ENCODE peak calls at places on chromosomes 13 and 19, in ten cellular contexts. One of them, this sample, is unnamed.

GRCh38 chr19:42081584-42082258 is 5.8 kb downstream of the ZNF574 start:
- DNase-seq in lower leg skin: no peak
- DNase-seq in cardiac fibroblast: peak; percentile 60
- DNase-seq in CD8-positive, alpha-beta T cell: no peak
- DNase-seq in tibial nerve: no peak
- DNase-seq in mammary epithelial cell: no peak
- DNase-seq in AG09309: no peak
- DNase-seq in right lobe of liver: no peak
- DNase-seq in esophagus squamous epithelium: no peak
- DNase-seq in brain microvascular endothelial cell: peak; percentile 43
- DNase-seq in this sample: no peak

GRCh38 chr19:9836021-9836420 is 903 bp downstream of the PIN1 start:
- DNase-seq in right lobe of liver: no peak
- DNase-seq in brain microvascular endothelial cell: peak; percentile 40
- DNase-seq in AG09309: peak; percentile 10
- DNase-seq in CD8-positive, alpha-beta T cell: no peak
- DNase-seq in mammary epithelial cell: no peak
- DNase-seq in esophagus squamous epithelium: no peak
- DNase-seq in lower leg skin: no peak
- DNase-seq in tibial nerve: no peak
- DNase-seq in cardiac fibroblast: peak; percentile 51
- DNase-seq in this sample: peak; percentile 25

GRCh38 chr19:6126335-6126974 is 9.0 kb upstream of the ACSBG2 start:
- DNase-seq in esophagus squamous epithelium: no peak
- DNase-seq in tibial nerve: no peak
- DNase-seq in cardiac fibroblast: peak; percentile 77
- DNase-seq in brain microvascular endothelial cell: peak; percentile 41
- DNase-seq in right lobe of liver: no peak
- DNase-seq in lower leg skin: no peak
- DNase-seq in CD8-positive, alpha-beta T cell: no peak
- DNase-seq in AG09309: no peak
- DNase-seq in mammary epithelial cell: peak; percentile 71
- DNase-seq in this sample: no peak

GRCh38 chr19:2575734-2576481 is 100.0 kb downstream of the GADD45B start:
- DNase-seq in CD8-positive, alpha-beta T cell: no peak
- DNase-seq in mammary epithelial cell: no peak
- DNase-seq in cardiac fibroblast: peak; percentile 96
- DNase-seq in AG09309: no peak
- DNase-seq in esophagus squamous epithelium: no peak
- DNase-seq in right lobe of liver: peak; percentile 87
- DNase-seq in brain microvascular endothelial cell: peak; percentile 95
- DNase-seq in tibial nerve: peak; percentile 84
- DNase-seq in lower leg skin: peak; percentile 97
- DNase-seq in this sample: no peak

GRCh38 chr13:66849706-66850105 is 380.4 kb downstream of the PCDH9 start:
- DNase-seq in AG09309: no peak
- DNase-seq in right lobe of liver: no peak
- DNase-seq in cardiac fibroblast: no peak
- DNase-seq in lower leg skin: no peak
- DNase-seq in esophagus squamous epithelium: no peak
- DNase-seq in tibial nerve: no peak
- DNase-seq in CD8-positive, alpha-beta T cell: no peak
- DNase-seq in brain microvascular endothelial cell: no peak
- DNase-seq in mammary epithelial cell: no peak
- DNase-seq in this sample: no peak

GRCh38 chr13:83692800-83693199 is 189.5 kb downstream of the SLITRK1 start:
- DNase-seq in cardiac fibroblast: no peak
- DNase-seq in lower leg skin: no peak
- DNase-seq in right lobe of liver: no peak
- DNase-seq in esophagus squamous epithelium: no peak
- DNase-seq in CD8-positive, alpha-beta T cell: no peak
- DNase-seq in brain microvascular endothelial cell: no peak
- DNase-seq in mammary epithelial cell: no peak
- DNase-seq in tibial nerve: no peak
- DNase-seq in AG09309: no peak
- DNase-seq in this sample: no peak

GRCh38 chr19:39469036-39469435 is 11.6 kb upstream of the TIMM50 start:
- DNase-seq in AG09309: no peak
- DNase-seq in right lobe of liver: no peak
- DNase-seq in cardiac fibroblast: no peak
- DNase-seq in lower leg skin: no peak
- DNase-seq in tibial nerve: no peak
- DNase-seq in mammary epithelial cell: no peak
- DNase-seq in CD8-positive, alpha-beta T cell: no peak
- DNase-seq in esophagus squamous epithelium: no peak
- DNase-seq in brain microvascular endothelial cell: no peak
- DNase-seq in this sample: no peak

GRCh38 chr13:32264407-32264806 is 50.8 kb downstream of the ZAR1L start:
- DNase-seq in brain microvascular endothelial cell: peak; percentile 54
- DNase-seq in cardiac fibroblast: peak; percentile 81
- DNase-seq in esophagus squamous epithelium: no peak
- DNase-seq in CD8-positive, alpha-beta T cell: no peak
- DNase-seq in mammary epithelial cell: peak; percentile 56
- DNase-seq in tibial nerve: peak; percentile 42
- DNase-seq in lower leg skin: peak; percentile 90
- DNase-seq in AG09309: no peak
- DNase-seq in right lobe of liver: peak; percentile 53
- DNase-seq in this sample: no peak

GRCh38 chr13:109989155-109989554 is 202.8 kb upstream of the IRS2 start:
- DNase-seq in AG09309: no peak
- DNase-seq in mammary epithelial cell: no peak
- DNase-seq in cardiac fibroblast: no peak
- DNase-seq in esophagus squamous epithelium: no peak
- DNase-seq in tibial nerve: no peak
- DNase-seq in brain microvascular endothelial cell: peak; percentile 67
- DNase-seq in lower leg skin: peak; percentile 40
- DNase-seq in right lobe of liver: no peak
- DNase-seq in CD8-positive, alpha-beta T cell: no peak
- DNase-seq in this sample: no peak

GRCh38 chr13:30148171-30148754 is 159.1 kb downstream of the KATNAL1 start:
- DNase-seq in brain microvascular endothelial cell: no peak
- DNase-seq in lower leg skin: no peak
- DNase-seq in cardiac fibroblast: no peak
- DNase-seq in right lobe of liver: no peak
- DNase-seq in AG09309: no peak
- DNase-seq in esophagus squamous epithelium: no peak
- DNase-seq in tibial nerve: no peak
- DNase-seq in mammary epithelial cell: no peak
- DNase-seq in CD8-positive, alpha-beta T cell: peak; percentile 39
- DNase-seq in this sample: no peak

DNA sequence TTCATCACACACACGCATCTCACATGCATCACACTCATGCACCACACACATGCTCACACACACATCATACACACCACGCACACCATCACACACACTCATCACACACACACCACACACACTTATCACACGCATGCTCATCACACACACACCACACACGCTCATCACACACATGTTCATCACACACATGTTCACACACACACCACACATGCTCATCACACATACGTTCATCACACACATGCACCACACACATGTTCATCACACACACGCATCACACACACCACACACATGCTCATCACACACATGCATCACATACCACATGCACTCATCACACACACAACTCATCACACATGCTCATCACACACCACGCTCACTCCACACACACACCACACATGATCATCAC is 46.9 kb downstream of the C1QTNF9 start:
- DNase-seq in lower leg skin: no peak
- DNase-seq in cardiac fibroblast: no peak
- DNase-seq in esophagus squamous epithelium: no peak
- DNase-seq in tibial nerve: no peak
- DNase-seq in CD8-positive, alpha-beta T cell: no peak
- DNase-seq in mammary epithelial cell: no peak
- DNase-seq in right lobe of liver: no peak
- DNase-seq in brain microvascular endothelial cell: no peak
- DNase-seq in AG09309: no peak
- DNase-seq in this sample: no peak
- H3K4me3 ChIP-seq in lower leg skin: no peak overlapping the region
- H3K4me3 ChIP-seq in cardiac fibroblast: no peak overlapping the region
- H3K4me3 ChIP-seq in esophagus squamous epithelium: no peak overlapping the region
- H3K4me3 ChIP-seq in tibial nerve: no peak overlapping the region
- H3K4me3 ChIP-seq in CD8-positive, alpha-beta T cell: no peak overlapping the region
- H3K4me3 ChIP-seq in mammary epithelial cell: no peak overlapping the region
- H3K4me3 ChIP-seq in right lobe of liver: no peak overlapping the region
- H3K4me3 ChIP-seq in brain microvascular endothelial cell: no peak overlapping the region
- H3K4me3 ChIP-seq in AG09309: no peak overlapping the region
- H3K4me3 ChIP-seq in this sample: no peak overlapping the region

DNA sequence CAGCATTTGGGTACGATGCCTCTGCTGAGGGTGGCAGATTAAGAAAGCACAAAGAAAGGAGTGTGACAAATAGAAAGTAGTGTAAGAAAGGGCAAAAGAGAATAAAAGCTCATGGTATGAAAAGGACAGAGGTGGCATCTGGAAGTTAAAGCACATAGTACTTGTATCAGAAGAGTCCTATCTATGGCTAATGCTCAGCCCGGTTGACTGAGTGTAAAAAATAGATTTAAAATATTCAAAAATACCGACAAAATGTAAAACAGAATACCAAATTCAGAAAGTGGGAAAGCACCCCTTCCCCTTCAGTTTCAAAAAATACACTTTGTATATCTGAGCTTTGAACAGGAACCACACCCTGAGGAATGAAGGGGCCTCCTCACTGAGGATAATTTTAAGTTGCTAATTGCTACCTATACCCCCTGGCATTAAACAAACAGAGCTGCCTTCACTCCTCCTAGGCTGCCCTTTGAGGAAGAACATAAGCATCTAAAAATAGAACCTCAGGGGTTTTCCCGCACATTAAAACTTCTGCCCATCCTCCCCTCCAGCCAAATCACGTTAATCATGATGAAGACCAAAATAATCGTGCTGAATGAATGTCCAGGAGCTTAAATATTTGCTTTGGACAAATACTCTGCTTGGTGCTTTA is 43.3 kb downstream of the DLEU7 start:
- DNase-seq in cardiac fibroblast: no peak
- DNase-seq in brain microvascular endothelial cell: no peak
- DNase-seq in CD8-positive, alpha-beta T cell: no peak
- DNase-seq in AG09309: no peak
- DNase-seq in mammary epithelial cell: no peak
- DNase-seq in lower leg skin: no peak
- DNase-seq in tibial nerve: no peak
- DNase-seq in right lobe of liver: no peak
- DNase-seq in esophagus squamous epithelium: no peak
- DNase-seq in this sample: no peak
- TF ChIP-seq CTCF in cardiac fibroblast: no peak
- TF ChIP-seq CTCF in brain microvascular endothelial cell: no peak
- TF ChIP-seq CTCF in CD8-positive, alpha-beta T cell: no peak
- TF ChIP-seq CTCF in AG09309: no peak
- TF ChIP-seq CTCF in mammary epithelial cell: no peak
- TF ChIP-seq CTCF in lower leg skin: no peak
- TF ChIP-seq CTCF in tibial nerve: no peak
- TF ChIP-seq CTCF in right lobe of liver: no peak
- TF ChIP-seq CTCF in esophagus squamous epithelium: no peak
- TF ChIP-seq CTCF in this sample: no peak

GRCh38 chr13:87778128-87778527 is 107.0 kb downstream of the SLITRK5 start:
- DNase-seq in brain microvascular endothelial cell: no peak
- DNase-seq in lower leg skin: no peak
- DNase-seq in tibial nerve: no peak
- DNase-seq in right lobe of liver: no peak
- DNase-seq in AG09309: no peak
- DNase-seq in cardiac fibroblast: no peak
- DNase-seq in mammary epithelial cell: no peak
- DNase-seq in CD8-positive, alpha-beta T cell: no peak
- DNase-seq in esophagus squamous epithelium: no peak
- DNase-seq in this sample: no peak

GRCh38 chr13:87779451-87779850 is 108.3 kb downstream of the SLITRK5 start:
- DNase-seq in esophagus squamous epithelium: no peak
- DNase-seq in brain microvascular endothelial cell: no peak
- DNase-seq in CD8-positive, alpha-beta T cell: no peak
- DNase-seq in right lobe of liver: no peak
- DNase-seq in cardiac fibroblast: no peak
- DNase-seq in AG09309: no peak
- DNase-seq in mammary epithelial cell: no peak
- DNase-seq in tibial nerve: no peak
- DNase-seq in lower leg skin: no peak
- DNase-seq in this sample: no peak

DNA sequence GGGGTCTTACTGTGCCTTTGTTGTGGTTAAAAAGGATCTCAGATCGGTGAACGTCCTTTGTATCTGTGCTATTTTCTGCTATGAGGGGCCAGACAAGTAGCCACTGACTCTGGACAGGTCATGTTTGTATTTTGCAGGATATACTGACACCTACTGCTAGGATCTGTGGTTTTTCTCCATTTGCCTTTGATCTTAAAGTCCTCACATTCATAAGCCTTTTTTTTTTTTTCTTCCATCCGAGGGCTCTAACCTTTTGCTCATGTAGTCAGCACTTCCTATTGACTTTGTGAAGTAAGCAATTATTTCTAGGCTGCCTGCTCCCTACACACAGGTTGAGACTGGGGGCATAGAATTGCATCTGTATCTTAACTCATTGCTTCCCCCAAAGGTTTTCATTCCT is 106.2 kb downstream of the SLITRK5 start:
- DNase-seq in right lobe of liver: no peak
- DNase-seq in lower leg skin: no peak
- DNase-seq in brain microvascular endothelial cell: no peak
- DNase-seq in tibial nerve: no peak
- DNase-seq in AG09309: no peak
- DNase-seq in cardiac fibroblast: no peak
- DNase-seq in esophagus squamous epithelium: no peak
- DNase-seq in CD8-positive, alpha-beta T cell: no peak
- DNase-seq in mammary epithelial cell: no peak
- DNase-seq in this sample: no peak
- H3K4me3 ChIP-seq in right lobe of liver: no peak overlapping the region
- H3K4me3 ChIP-seq in lower leg skin: no peak overlapping the region
- H3K4me3 ChIP-seq in brain microvascular endothelial cell: no peak overlapping the region
- H3K4me3 ChIP-seq in tibial nerve: no peak overlapping the region
- H3K4me3 ChIP-seq in AG09309: no peak overlapping the region
- H3K4me3 ChIP-seq in cardiac fibroblast: no peak overlapping the region
- H3K4me3 ChIP-seq in esophagus squamous epithelium: no peak overlapping the region
- H3K4me3 ChIP-seq in CD8-positive, alpha-beta T cell: no peak overlapping the region
- H3K4me3 ChIP-seq in mammary epithelial cell: no peak overlapping the region
- H3K4me3 ChIP-seq in this sample: no peak overlapping the region

DNA sequence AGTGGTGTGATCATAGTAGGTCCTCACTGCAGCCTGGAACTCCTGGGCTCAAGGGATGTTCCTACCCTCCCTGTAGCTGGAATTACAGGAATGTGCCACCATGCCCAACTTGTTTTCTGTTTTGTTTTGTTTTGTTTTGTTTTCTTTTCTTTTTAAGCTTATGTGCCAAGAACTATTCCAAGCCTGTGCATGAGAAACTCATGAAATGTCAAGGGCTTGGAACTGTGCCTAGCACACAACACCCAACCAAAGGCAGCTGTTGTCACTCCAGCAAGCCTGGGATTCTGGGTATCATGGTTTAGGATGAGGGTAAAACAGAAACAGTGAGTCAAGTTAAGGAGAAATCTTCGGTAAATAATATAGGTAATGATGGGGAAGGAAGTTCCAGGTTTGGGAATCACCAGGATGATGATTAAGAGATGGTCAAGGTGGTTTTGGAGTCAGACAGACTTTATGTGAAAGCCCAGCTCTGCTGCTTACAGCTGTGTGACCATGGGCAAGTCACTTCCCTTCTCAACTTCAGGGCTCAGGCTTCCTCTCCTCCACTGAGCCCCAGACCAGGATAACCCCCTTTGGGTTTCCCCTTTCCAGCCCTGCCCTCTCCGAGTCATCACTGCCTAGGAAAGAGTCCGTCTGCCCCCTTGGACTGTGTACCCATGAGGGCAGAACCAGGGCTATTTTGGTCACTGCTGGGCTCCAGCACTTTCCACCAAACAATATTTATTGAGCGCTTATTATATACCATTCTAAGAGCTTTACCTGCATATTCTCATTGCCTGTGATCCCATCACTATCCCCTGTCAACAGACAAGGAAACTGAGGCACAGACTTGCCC is 5.0 kb downstream of the PVR start:
- DNase-seq in AG09309: peak; percentile 42
- DNase-seq in brain microvascular endothelial cell: peak; percentile 48
- DNase-seq in CD8-positive, alpha-beta T cell: no peak
- DNase-seq in cardiac fibroblast: peak; percentile 93
- DNase-seq in mammary epithelial cell: peak; percentile 77
- DNase-seq in tibial nerve: no peak
- DNase-seq in right lobe of liver: peak; percentile 51
- DNase-seq in lower leg skin: no peak
- DNase-seq in esophagus squamous epithelium: no peak
- DNase-seq in this sample: no peak
- TF ChIP-seq CTCF in AG09309: no peak
- TF ChIP-seq CTCF in brain microvascular endothelial cell: no peak
- TF ChIP-seq CTCF in CD8-positive, alpha-beta T cell: no peak
- TF ChIP-seq CTCF in cardiac fibroblast: no peak
- TF ChIP-seq CTCF in mammary epithelial cell: no peak
- TF ChIP-seq CTCF in tibial nerve: no peak
- TF ChIP-seq CTCF in right lobe of liver: no peak
- TF ChIP-seq CTCF in lower leg skin: no peak
- TF ChIP-seq CTCF in esophagus squamous epithelium: no peak
- TF ChIP-seq CTCF in this sample: no peak

This sample was measured in HFF-Myc.